ENCODE peak calls at places on chromosomes 13 and 19, in eight cellular contexts. P, R, I, S, C, J, W and E are unnamed samples.
A peak's percentile ranks its signal among the peaks of the same experiment; 100 is the strongest.

GRCh38 chr13:43269037-43269476 is 245.7 kb downstream of the DNAJC15 start:
- DNase-seq in P (peak; percentile 98), R (no peak), I (no peak), S (no peak), C (peak; percentile 89), J (peak; percentile 92), W (peak; percentile 87), E (no peak)

GRCh38 chr19:19250196-19250801 is 22.8 kb downstream of the TM6SF2 start:
- DNase-seq in P (no peak), R (no peak), I (no peak), S (no peak), C (no peak), J (no peak), W (no peak), E (no peak)

GRCh38 chr13:23007430-23007829 is 173.3 kb upstream of the SGCG start:
- DNase-seq in P (no peak), R (no peak), I (no peak), S (no peak), C (no peak), J (no peak), W (no peak), E (no peak)

GRCh38 chr13:22422712-22423111 is 751.8 kb downstream of the FGF9 start:
- DNase-seq in P (no peak), R (no peak), I (no peak), S (no peak), C (no peak), J (no peak), W (no peak), E (no peak)

GRCh38 chr19:54138777-54139256 is 1.3 kb downstream of the CNOT3 start:
- DNase-seq in P (no peak), R (no peak), I (no peak), S (no peak), C (no peak), J (no peak), W (no peak), E (no peak)

GRCh38 chr13:97028441-97029299 is 34.4 kb upstream of the OXGR1 start:
- DNase-seq in P (peak; percentile 40), R (peak; percentile 59), I (peak; percentile 42), S (peak; percentile 50), C (peak; percentile 88), J (peak; percentile 64), W (peak; percentile 78), E (peak; percentile 32)

GRCh38 chr19:11092181-11092538 is 2.9 kb downstream of the LDLR start:
- DNase-seq in P (peak; percentile 74), R (no peak), I (peak; percentile 56), S (no peak), C (peak; percentile 74), J (peak; percentile 87), W (peak; percentile 81), E (no peak)

GRCh38 chr19:21328402-21328801 is 808 bp downstream of the ZNF708 start:
- DNase-seq in P (no peak), R (peak; percentile 18), I (no peak), S (no peak), C (peak; percentile 31), J (no peak), W (no peak), E (peak; percentile 16)

GRCh38 chr13:51230473-51231105 is 8.4 kb downstream of the FAM124A start:
- DNase-seq in P (peak; percentile 7), R (no peak), I (no peak), S (no peak), C (peak; percentile 45), J (peak; percentile 58), W (peak; percentile 87), E (no peak)

GRCh38 chr13:50222569-50223332 is 207.5 kb downstream of the KCNRG start:
- DNase-seq in P (peak; percentile 68), R (no peak), I (no peak), S (no peak), C (no peak), J (peak; percentile 88), W (no peak), E (no peak)

GRCh38 chr13:83216521-83217245 is 665.6 kb downstream of the SLITRK1 start:
- DNase-seq in P (peak; percentile 63), R (no peak), I (no peak), S (no peak), C (no peak), J (peak; percentile 52), W (no peak), E (peak; percentile 5)

GRCh38 chr19:38229585-38230073 is 5.6 kb upstream of the DPF1 start:
- DNase-seq in P (peak; percentile 91), R (peak; percentile 75), I (peak; percentile 85), S (no peak), C (peak; percentile 93), J (peak; percentile 87), W (peak; percentile 77), E (peak; percentile 57)

GRCh38 chr19:3983936-3984583 is 1.2 kb downstream of the EEF2 start:
- DNase-seq in P (peak; percentile 47), R (no peak), I (no peak), S (no peak), C (peak; percentile 68), J (peak; percentile 88), W (peak; percentile 34), E (no peak)

GRCh38 chr19:29040291-29040690 is 172.7 kb downstream of the UQCRFS1 start:
- DNase-seq in P (no peak), R (no peak), I (no peak), S (no peak), C (no peak), J (no peak), W (no peak), E (no peak)

GRCh38 chr13:45341799-45342584 is 1.0 kb upstream of the TPT1 start:
- DNase-seq in P (no peak), R (no peak), I (no peak), S (no peak), C (peak; percentile 72), J (peak; percentile 85), W (no peak), E (no peak)

GRCh38 chr13:100552755-100553154 is 35.8 kb downstream of the GGACT start:
- DNase-seq in P (no peak), R (no peak), I (no peak), S (no peak), C (no peak), J (no peak), W (no peak), E (no peak)

GRCh38 chr19:43525836-43526771 is 897 bp downstream of the ETHE1 start:
- DNase-seq in P (peak; percentile 9), R (no peak), I (no peak), S (no peak), C (peak; percentile 64), J (peak; percentile 64), W (peak; percentile 29), E (no peak)

GRCh38 chr13:99322297-99323103 is 15.3 kb upstream of the GPR183 start:
- DNase-seq in P (peak; percentile 89), R (no peak), I (no peak), S (no peak), C (peak; percentile 83), J (peak; percentile 91), W (peak; percentile 24), E (no peak)

GRCh38 chr13:72180253-72180952 is 313.4 kb upstream of the DACH1 start:
- DNase-seq in P (peak; percentile 0), R (no peak), I (no peak), S (no peak), C (peak; percentile 7), J (no peak), W (no peak), E (no peak)

GRCh38 chr13:112107289-112107688 is 40.3 kb downstream of the SOX1 start:
- DNase-seq in P (no peak), R (no peak), I (no peak), S (no peak), C (no peak), J (no peak), W (no peak), E (no peak)

DNA sequence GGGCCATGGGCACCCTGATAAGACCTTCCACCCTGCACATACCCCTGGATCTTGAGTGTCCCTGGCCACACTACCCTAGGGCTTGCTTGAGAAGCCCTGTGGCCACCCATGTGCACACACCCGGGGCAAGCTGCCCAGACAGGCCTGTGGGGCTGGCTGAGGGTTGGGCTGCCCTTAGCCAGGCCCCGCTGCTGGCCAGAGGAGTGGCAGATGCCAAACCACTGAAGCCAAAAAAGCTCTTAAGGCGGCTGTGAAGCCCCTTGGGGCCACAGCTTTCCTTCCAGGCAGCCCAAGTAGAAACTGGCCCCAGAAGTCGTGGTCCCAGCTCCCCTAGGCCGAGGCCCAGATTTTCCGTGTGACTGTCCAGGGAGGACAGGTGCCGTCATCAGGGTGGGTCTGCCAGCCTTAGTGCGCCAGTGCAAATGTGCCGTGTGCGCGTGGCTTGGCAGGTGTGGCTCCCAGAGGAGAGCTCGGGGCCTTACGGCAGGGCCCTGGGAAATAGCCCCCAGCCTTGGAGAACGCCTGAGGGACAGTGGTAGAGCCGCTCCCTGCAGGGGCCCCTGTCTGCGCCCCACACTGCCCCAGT is 14.8 kb downstream of the CEBPG start:
- DNase-seq in P (no peak), R (no peak), I (no peak), S (no peak), C (no peak), J (no peak), W (no peak), E (no peak)
- H3K4me1 ChIP-seq in P (peaks cover 3% of the 10 kb centered on the region), R (no peaks in the 10 kb centered on the region), I (no peaks in the 10 kb centered on the region), S (no peaks in the 10 kb centered on the region), C (peaks cover 51% of the 10 kb centered on the region), J (peaks cover 8% of the 10 kb centered on the region), W (no peaks in the 10 kb centered on the region), E (peaks cover 6% of the 10 kb centered on the region)

GRCh38 chr19:35897706-35898451 is 2.5 kb downstream of the NFKBID start:
- DNase-seq in P (no peak), R (no peak), I (no peak), S (no peak), C (no peak), J (no peak), W (no peak), E (no peak)
- H3K4me3 ChIP-seq in P (peak overlapping the region; percentile 79), R (no peak overlapping the region), I (no peak overlapping the region), S (no peak overlapping the region), C (peak overlapping the region; percentile 93), J (peak overlapping the region; percentile 99), W (peak overlapping the region; percentile 65), E (no peak overlapping the region)

GRCh38 chr19:1746401-1747284 is 6.7 kb upstream of the ONECUT3 start:
- DNase-seq in P (peak; percentile 13), R (no peak), I (peak; percentile 48), S (no peak), C (no peak), J (peak; percentile 60), W (no peak), E (no peak)
- H3K9ac ChIP-seq in P (no peak overlapping the region), R (peak overlapping the region; percentile 37), I (peak overlapping the region; percentile 98), S (no peak overlapping the region), C (no peak overlapping the region), J (no peak overlapping the region), W (no peak overlapping the region), E (peak overlapping the region; percentile 57)

GRCh38 chr19:56304243-56304642 is 10.4 kb downstream of the ZSCAN5A start:
- DNase-seq in P (no peak), R (no peak), I (no peak), S (no peak), C (no peak), J (no peak), W (no peak), E (no peak)

GRCh38 chr19:56297010-56297409 is 17.6 kb downstream of the ZSCAN5A start:
- DNase-seq in P (no peak), R (no peak), I (no peak), S (no peak), C (no peak), J (no peak), W (no peak), E (no peak)

GRCh38 chr19:56301886-56302620 is 12.6 kb downstream of the ZSCAN5A start:
- DNase-seq in P (no peak), R (no peak), I (no peak), S (no peak), C (no peak), J (no peak), W (peak; percentile 7), E (no peak)

GRCh38 chr19:56299688-56300087 is 15.0 kb downstream of the ZSCAN5A start:
- DNase-seq in P (no peak), R (no peak), I (no peak), S (no peak), C (no peak), J (no peak), W (no peak), E (no peak)

GRCh38 chr19:56301152-56301551 is 13.5 kb downstream of the ZSCAN5A start:
- DNase-seq in P (no peak), R (no peak), I (no peak), S (no peak), C (no peak), J (peak; percentile 20), W (peak; percentile 37), E (no peak)
- H3K4me1 ChIP-seq in P (no peaks in the 10 kb centered on the region), R (no peaks in the 10 kb centered on the region), I (no peaks in the 10 kb centered on the region), S (no peaks in the 10 kb centered on the region), C (no peaks in the 10 kb centered on the region), J (no peaks in the 10 kb centered on the region), W (peaks cover 15% of the 10 kb centered on the region), E (no peaks in the 10 kb centered on the region)